ENCODE peak calls at places on chromosomes 3 and 15, in four cellular contexts. One of them, this sample, is unnamed.

GRCh38 chr15:23565395-23566069 is at the start of gene MKRN3:
- DNase-seq in activated gamma-delta T cell treated with Interleukin-2 at 50 U/mL for 16 hours: peak; percentile 5
- DNase-seq in DND-41: peak; percentile 90
- DNase-seq in esophagus squamous epithelium: no peak
- DNase-seq in this sample: peak; percentile 89

GRCh38 chr15:67043939-67044771 is 21.2 kb upstream of the SMAD3 start:
- DNase-seq in activated gamma-delta T cell treated with Interleukin-2 at 50 U/mL for 16 hours: no peak
- DNase-seq in DND-41: no peak
- DNase-seq in esophagus squamous epithelium: no peak
- DNase-seq in this sample: no peak

GRCh38 chr3:61445924-61446323 is 115.4 kb upstream of the PTPRG start:
- DNase-seq in activated gamma-delta T cell treated with Interleukin-2 at 50 U/mL for 16 hours: no peak
- DNase-seq in DND-41: no peak
- DNase-seq in esophagus squamous epithelium: no peak
- DNase-seq in this sample: no peak

GRCh38 chr3:134250717-134251220 is at the start of gene RYK:
- DNase-seq in activated gamma-delta T cell treated with Interleukin-2 at 50 U/mL for 16 hours: peak; percentile 69
- DNase-seq in DND-41: peak; percentile 77
- DNase-seq in esophagus squamous epithelium: peak; percentile 11
- DNase-seq in this sample: peak; percentile 77

GRCh38 chr15:33131880-33132279 is 62.6 kb downstream of the FMN1 start:
- DNase-seq in activated gamma-delta T cell treated with Interleukin-2 at 50 U/mL for 16 hours: no peak
- DNase-seq in DND-41: no peak
- DNase-seq in esophagus squamous epithelium: no peak
- DNase-seq in this sample: no peak

GRCh38 chr15:39598186-39598850 is 17.4 kb downstream of the THBS1 start:
- DNase-seq in activated gamma-delta T cell treated with Interleukin-2 at 50 U/mL for 16 hours: no peak
- DNase-seq in DND-41: no peak
- DNase-seq in esophagus squamous epithelium: no peak
- DNase-seq in this sample: no peak

GRCh38 chr3:13044496-13045244 is 28.6 kb downstream of the IQSEC1 start:
- DNase-seq in activated gamma-delta T cell treated with Interleukin-2 at 50 U/mL for 16 hours: no peak
- DNase-seq in DND-41: no peak
- DNase-seq in esophagus squamous epithelium: no peak
- DNase-seq in this sample: no peak

GRCh38 chr3:189316296-189317019 is 144.7 kb downstream of the TPRG1 start:
- DNase-seq in activated gamma-delta T cell treated with Interleukin-2 at 50 U/mL for 16 hours: no peak
- DNase-seq in DND-41: no peak
- DNase-seq in esophagus squamous epithelium: no peak
- DNase-seq in this sample: no peak

GRCh38 chr3:16136042-16136441 is 38.4 kb upstream of the GALNT15 start:
- DNase-seq in activated gamma-delta T cell treated with Interleukin-2 at 50 U/mL for 16 hours: no peak
- DNase-seq in DND-41: no peak
- DNase-seq in esophagus squamous epithelium: no peak
- DNase-seq in this sample: no peak

GRCh38 chr3:48466386-48467109 is 20.0 kb downstream of the ATRIP start:
- DNase-seq in activated gamma-delta T cell treated with Interleukin-2 at 50 U/mL for 16 hours: no peak
- DNase-seq in DND-41: peak; percentile 49
- DNase-seq in esophagus squamous epithelium: no peak
- DNase-seq in this sample: no peak

GRCh38 chr15:91122296-91122695 is 22.2 kb downstream of the SV2B start:
- DNase-seq in activated gamma-delta T cell treated with Interleukin-2 at 50 U/mL for 16 hours: no peak
- DNase-seq in DND-41: no peak
- DNase-seq in esophagus squamous epithelium: no peak
- DNase-seq in this sample: no peak

GRCh38 chr3:32584660-32585059 is 14.0 kb upstream of the DYNC1LI1 start:
- DNase-seq in activated gamma-delta T cell treated with Interleukin-2 at 50 U/mL for 16 hours: no peak
- DNase-seq in DND-41: no peak
- DNase-seq in esophagus squamous epithelium: no peak
- DNase-seq in this sample: no peak

GRCh38 chr3:194939949-194940770 is 254.5 kb downstream of the FAM43A start:
- DNase-seq in activated gamma-delta T cell treated with Interleukin-2 at 50 U/mL for 16 hours: no peak
- DNase-seq in DND-41: no peak
- DNase-seq in esophagus squamous epithelium: no peak
- DNase-seq in this sample: no peak

GRCh38 chr15:29021901-29022300 is 136.1 kb downstream of the APBA2 start:
- DNase-seq in activated gamma-delta T cell treated with Interleukin-2 at 50 U/mL for 16 hours: no peak
- DNase-seq in DND-41: no peak
- DNase-seq in esophagus squamous epithelium: no peak
- DNase-seq in this sample: no peak